ENCODE peak calls at places on chromosomes 12 and 14, in eight cellular contexts. O is K562, N is small intestine, W is A549, K is endothelial cell of umbilical vein, X is A673, I is aorta, Z is left ventricle myocardium inferior. L is an unnamed sample.

GRCh38 chr14:50103558-50103957 is 12.8 kb downstream of the VCPKMT start:
- DNase-seq in I (no peak), O (no peak), K (no peak), Z (no peak), X (no peak), N (no peak), W (no peak), L (no peak)

GRCh38 chr12:14961466-14962155 is at the start of gene ARHGDIB:
- DNase-seq in N (peak; percentile 73), X (peak; percentile 86), I (peak; percentile 66), W (no peak), Z (peak; percentile 32), O (no peak), K (peak; percentile 90), L (peak; percentile 81)

GRCh38 chr12:39372204-39372925 is 70.6 kb downstream of the KIF21A start:
- DNase-seq in N (no peak), K (no peak), O (no peak), X (no peak), W (no peak), I (no peak), Z (no peak), L (no peak)

GRCh38 chr12:108594-108993 is 42.0 kb downstream of the IQSEC3 start:
- DNase-seq in O (no peak), N (no peak), K (no peak), Z (peak; percentile 43), X (no peak), W (no peak), I (peak; percentile 66), L (peak; percentile 40)

GRCh38 chr12:31017535-31017934 is 56.1 kb upstream of the DDX11 start:
- DNase-seq in Z (no peak), I (no peak), N (no peak), O (no peak), W (no peak), K (peak; percentile 44), X (no peak), L (no peak)

GRCh38 chr12:1933342-1933992 is 15.0 kb upstream of the CACNA2D4 start:
- DNase-seq in X (no peak), Z (no peak), W (no peak), K (no peak), N (no peak), O (no peak), I (no peak), L (no peak)

GRCh38 chr12:67411562-67411961 is 142.4 kb downstream of the CAND1 start:
- DNase-seq in O (no peak), I (no peak), K (no peak), X (no peak), N (no peak), Z (no peak), W (no peak), L (no peak)

GRCh38 chr12:98440165-98440581 is 75.2 kb upstream of the TMPO start:
- DNase-seq in O (peak; percentile 66), N (no peak), X (peak; percentile 31), W (peak; percentile 64), I (peak; percentile 84), Z (peak; percentile 63), K (peak; percentile 95), L (peak; percentile 91)

GRCh38 chr14:104694475-104694950 is 5.1 kb downstream of the INF2 start:
- DNase-seq in X (no peak), O (no peak), K (no peak), I (no peak), N (no peak), Z (no peak), W (no peak), L (no peak)

GRCh38 chr12:53047221-53048032 is 2.4 kb upstream of the TNS2 start:
- DNase-seq in O (peak; percentile 94), X (peak; percentile 69), W (peak; percentile 83), N (peak; percentile 69), Z (peak; percentile 87), K (peak; percentile 32), I (peak; percentile 90), L (peak; percentile 95)

GRCh38 chr12:95073698-95074520 is 491 bp upstream of the NR2C1 start:
- DNase-seq in Z (no peak), I (no peak), X (no peak), W (no peak), O (no peak), K (no peak), N (no peak), L (no peak)

GRCh38 chr14:26414103-26414502 is 183.7 kb downstream of the NOVA1 start:
- DNase-seq in Z (no peak), N (no peak), I (no peak), O (no peak), W (no peak), X (no peak), K (no peak), L (no peak)

GRCh38 chr14:93655078-93655750 is 133.1 kb downstream of the PRIMA1 start:
- DNase-seq in K (peak; percentile 22), Z (no peak), O (peak; percentile 27), N (peak; percentile 42), X (peak; percentile 78), I (no peak), W (peak; percentile 58), L (no peak)

GRCh38 chr14:41642402-41643195 is 35.9 kb downstream of the LRFN5 start:
- DNase-seq in I (no peak), K (no peak), W (no peak), X (peak; percentile 76), O (no peak), N (no peak), Z (no peak), L (no peak)

GRCh38 chr12:30850684-30851083 is 75.9 kb upstream of the TSPAN11 start:
- DNase-seq in X (no peak), K (no peak), N (no peak), Z (no peak), I (no peak), W (no peak), O (no peak), L (no peak)

GRCh38 chr14:51448831-51449665 is 202.7 kb upstream of the FRMD6 start:
- DNase-seq in O (no peak), K (peak; percentile 66), Z (peak; percentile 39), I (peak; percentile 51), N (peak; percentile 1), X (no peak), W (no peak), L (peak; percentile 20)

GRCh38 chr14:74427651-74428050 is 1.6 kb upstream of the SYNDIG1L start:
- DNase-seq in X (no peak), N (no peak), O (no peak), K (no peak), Z (no peak), W (no peak), I (no peak), L (no peak)

GRCh38 chr14:81127785-81128184 is 93.0 kb downstream of the GTF2A1 start:
- DNase-seq in X (peak; percentile 40), N (no peak), W (no peak), I (no peak), O (no peak), Z (no peak), K (no peak), L (no peak)

DNA sequence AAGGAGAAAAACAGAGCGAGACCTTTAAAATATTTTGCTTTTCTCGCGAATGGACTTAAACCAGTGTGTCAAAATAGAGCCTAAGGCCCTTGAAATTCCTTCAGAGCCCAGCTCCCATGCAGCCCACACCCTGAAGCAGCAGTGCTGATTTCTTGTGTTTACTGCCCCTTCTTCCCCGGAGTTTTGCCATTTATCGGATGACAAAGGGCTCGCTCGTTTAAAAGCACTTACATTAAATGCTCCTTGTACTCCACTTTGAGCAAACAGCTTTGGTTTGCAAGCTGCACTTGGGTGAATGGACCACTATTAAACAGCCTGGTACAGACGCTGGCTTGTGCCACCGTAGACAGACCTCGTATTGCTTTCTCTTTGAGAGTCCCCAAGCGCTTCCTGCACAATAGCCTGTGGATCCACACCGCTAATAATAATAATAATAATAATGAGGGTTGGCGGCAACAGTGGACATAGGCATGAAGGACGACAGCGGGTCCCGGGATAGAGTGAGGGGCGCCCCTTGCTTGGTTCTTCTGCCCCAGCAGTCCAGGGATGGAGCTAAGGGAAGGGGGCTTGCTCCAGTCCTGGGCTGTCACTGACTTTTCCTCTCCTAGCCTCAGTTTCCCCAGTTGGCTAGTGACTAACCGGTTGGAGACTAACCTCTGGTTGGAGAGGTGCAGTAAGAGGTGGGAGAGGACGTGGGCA is 6.6 kb downstream of the DLK1 start:
- DNase-seq in I (peak; percentile 11), W (no peak), O (no peak), Z (no peak), N (no peak), X (no peak), K (no peak), L (no peak)
- H3K4me1 ChIP-seq in I (no peaks in the 10 kb centered on the region), W (no peaks in the 10 kb centered on the region), O (peaks cover 5% of the 10 kb centered on the region), Z (no peaks in the 10 kb centered on the region), N (no peaks in the 10 kb centered on the region), X (no peaks in the 10 kb centered on the region), K (no peaks in the 10 kb centered on the region), L (no peaks in the 10 kb centered on the region)

DNA sequence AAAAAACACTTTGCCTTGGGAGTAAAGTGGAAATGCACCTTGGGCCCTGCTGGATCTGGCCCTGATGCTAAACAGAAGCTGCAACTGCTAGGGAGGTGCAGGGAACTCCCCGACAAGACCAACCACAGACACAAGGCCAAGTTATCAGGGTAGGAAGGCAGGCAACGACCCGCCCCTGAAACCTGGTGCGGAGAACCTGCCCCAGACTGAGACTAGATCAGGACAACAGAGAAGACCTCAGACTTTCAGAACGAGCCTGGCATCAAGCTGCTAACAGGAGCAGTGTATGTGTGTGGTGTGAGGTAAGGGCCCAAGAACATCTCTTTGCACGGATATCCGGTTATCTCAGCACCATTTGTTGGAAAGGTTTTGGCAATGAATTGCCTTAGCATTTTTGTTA is 233.7 kb upstream of the RTL1 start:
- DNase-seq in K (no peak), X (no peak), N (no peak), O (no peak), I (no peak), Z (no peak), W (no peak), L (no peak)
- H3K4me3 ChIP-seq in K (no peak overlapping the region), X (no peak overlapping the region), N (no peak overlapping the region), O (no peak overlapping the region), I (no peak overlapping the region), Z (no peak overlapping the region), W (no peak overlapping the region), L (no peak overlapping the region)

GRCh38 chr12:10068634-10069033 is 30.2 kb downstream of the CLEC1A start:
- DNase-seq in W (no peak), N (no peak), I (no peak), Z (no peak), K (peak; percentile 67), O (no peak), X (no peak), L (no peak)
- H3K4me1 ChIP-seq in W (no peaks in the 10 kb centered on the region), N (no peaks in the 10 kb centered on the region), I (no peaks in the 10 kb centered on the region), Z (peaks cover 34% of the 10 kb centered on the region), K (peaks cover 44% of the 10 kb centered on the region), O (no peaks in the 10 kb centered on the region), X (peaks cover 40% of the 10 kb centered on the region), L (no peaks in the 10 kb centered on the region)

DNA sequence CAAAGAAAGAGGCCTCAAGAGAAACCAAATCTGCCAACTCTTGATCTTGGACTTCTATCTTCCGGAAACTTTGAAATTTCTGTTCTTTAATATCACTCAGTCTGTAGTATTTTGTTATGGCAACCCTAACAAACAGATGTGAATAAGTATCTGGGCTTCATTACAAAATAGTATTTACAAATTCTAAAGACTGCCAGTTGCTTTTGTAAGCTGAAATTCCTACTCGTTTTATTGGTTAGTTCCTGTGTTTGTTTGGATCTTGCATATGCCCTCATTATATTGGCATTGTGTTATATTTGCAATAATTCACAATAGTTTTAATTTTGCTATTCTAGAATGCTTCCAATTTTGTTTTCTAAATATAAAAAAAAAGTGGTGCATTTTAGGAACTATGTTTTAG is 143.2 kb upstream of the USP15 start:
- DNase-seq in X (no peak), Z (no peak), O (no peak), W (no peak), K (no peak), I (no peak), N (no peak), L (no peak)
- H3K4me3 ChIP-seq in X (no peak overlapping the region), Z (no peak overlapping the region), O (no peak overlapping the region), W (no peak overlapping the region), K (no peak overlapping the region), I (no peak overlapping the region), N (no peak overlapping the region), L (no peak overlapping the region)